ENCODE peak calls at places on chromosomes 1 and 21, in five cellular contexts. T is amniotic epithelial cell, Q is bronchial epithelial cell, E is C1 segment of cervical spinal cord, F is heart left ventricle. M is an unnamed sample.

GRCh38 chr1:204651843-204652421 is 33.6 kb downstream of the LRRN2 start:
- DNase-seq in E (no peak), T (no peak), Q (no peak), F (no peak), M (no peak)

GRCh38 chr1:55876276-55877060 is 661.3 kb upstream of the USP24 start:
- DNase-seq in Q (no peak), F (peak; percentile 27), E (no peak), T (no peak), M (no peak)

GRCh38 chr1:13749543-13750307 is 49.7 kb downstream of the PRDM2 start:
- DNase-seq in Q (peak; percentile 29), F (peak; percentile 65), E (peak; percentile 80), T (peak; percentile 57), M (peak; percentile 60)

GRCh38 chr1:100382657-100383056 is 30.4 kb downstream of the CDC14A start:
- DNase-seq in E (no peak), T (no peak), Q (no peak), F (no peak), M (no peak)

GRCh38 chr1:52792002-52792401 is 50.6 kb upstream of the ZYG11A start:
- DNase-seq in F (no peak), Q (no peak), T (peak; percentile 38), E (no peak), M (no peak)

GRCh38 chr1:198199105-198199504 is 42.3 kb downstream of the NEK7 start:
- DNase-seq in F (no peak), E (no peak), Q (no peak), T (no peak), M (no peak)

GRCh38 chr1:54429838-54430237 is 23.6 kb upstream of the SSBP3 start:
- DNase-seq in E (no peak), Q (no peak), T (no peak), F (no peak), M (no peak)

GRCh38 chr1:198725090-198725489 is 86.2 kb downstream of the PTPRC start:
- DNase-seq in F (no peak), E (no peak), Q (peak; percentile 17), T (no peak), M (no peak)

GRCh38 chr1:113859478-113860175 is 11.9 kb downstream of the PTPN22 start:
- DNase-seq in Q (no peak), F (no peak), T (no peak), E (no peak), M (no peak)

GRCh38 chr21:21714396-21714795 is 716.2 kb downstream of the NCAM2 start:
- DNase-seq in Q (peak; percentile 1), T (peak; percentile 38), F (no peak), E (no peak), M (no peak)

GRCh38 chr1:59098668-59099067 is 198.2 kb upstream of the FGGY start:
- DNase-seq in F (no peak), E (no peak), Q (no peak), T (no peak), M (no peak)

GRCh38 chr1:152007047-152007446 is 13.4 kb upstream of the S100A10 start:
- DNase-seq in Q (no peak), E (no peak), F (no peak), T (no peak), M (no peak)

GRCh38 chr1:7531562-7532340 is 239.3 kb upstream of the VAMP3 start:
- DNase-seq in F (peak; percentile 14), Q (no peak), E (no peak), T (no peak), M (no peak)

GRCh38 chr1:31198150-31198549 is 41.5 kb downstream of the NKAIN1 start:
- DNase-seq in Q (no peak), F (no peak), E (no peak), T (no peak), M (no peak)

GRCh38 chr1:51535006-51535592 is 16.0 kb upstream of the EPS15 start:
- DNase-seq in Q (peak; percentile 36), T (peak; percentile 71), F (no peak), E (peak; percentile 54), M (peak; percentile 36)

GRCh38 chr1:47362828-47363227 is 29.2 kb downstream of the CMPK1 start:
- DNase-seq in F (no peak), Q (no peak), E (no peak), T (no peak), M (no peak)

GRCh38 chr1:9537863-9538668 is 1.2 kb upstream of the SLC25A33 start:
- DNase-seq in E (no peak), T (no peak), F (no peak), Q (peak; percentile 41), M (no peak)